ENCODE peak calls at places on chromosomes 2 and 18, in four cellular contexts. F is WTC11, N is GM12878, I is HepG2. Q is an unnamed sample.
A peak's percentile ranks its signal among the peaks of the same experiment; 100 is the strongest.

GRCh38 chr2:128396500-128396891 is 77.8 kb upstream of the HS6ST1 start:
- DNase-seq in N (no peak), F (peak; percentile 60), I (no peak), Q (no peak)

GRCh38 chr18:5618037-5618688 is 74.4 kb upstream of the EPB41L3 start:
- DNase-seq in I (no peak), N (no peak), F (no peak), Q (no peak)

GRCh38 chr18:43888601-43889000 is 611.3 kb upstream of the SYT4 start:
- DNase-seq in F (no peak), N (no peak), I (no peak), Q (no peak)

GRCh38 chr2:860259-860855 is 90.3 kb upstream of the SNTG2 start:
- DNase-seq in F (peak; percentile 39), I (peak; percentile 39), N (no peak), Q (no peak)

GRCh38 chr2:169980001-169980400 is 152.7 kb downstream of the UBR3 start:
- DNase-seq in N (no peak), F (no peak), I (no peak), Q (no peak)

GRCh38 chr2:173149491-173149890 is 73.8 kb downstream of the MAP3K20 start:
- DNase-seq in N (peak; percentile 35), F (no peak), I (no peak), Q (no peak)

GRCh38 chr2:181036848-181037603 is 56.6 kb downstream of the UBE2E3 start:
- DNase-seq in F (no peak), N (no peak), I (no peak), Q (no peak)

GRCh38 chr18:26435415-26436095 is 112.8 kb downstream of the KCTD1 start:
- DNase-seq in N (no peak), F (no peak), I (no peak), Q (no peak)

GRCh38 chr2:207317358-207317984 is 151.7 kb upstream of the KLF7 start:
- DNase-seq in N (no peak), I (no peak), F (no peak), Q (no peak)

GRCh38 chr18:9708057-9708881 is at the start of gene RAB31:
- DNase-seq in N (no peak), I (no peak), F (peak; percentile 56), Q (peak; percentile 87)

GRCh38 chr18:986071-986470 is 81.4 kb downstream of the ADCYAP1 start:
- DNase-seq in I (no peak), F (peak; percentile 16), N (no peak), Q (no peak)

GRCh38 chr2:102100371-102101096 is 42.0 kb upstream of the IL1R1 start:
- DNase-seq in I (peak; percentile 91), N (no peak), F (no peak), Q (no peak)

GRCh38 chr18:36850527-36851201 is 21.7 kb downstream of the KIAA1328 start:
- DNase-seq in I (peak; percentile 13), F (no peak), N (no peak), Q (peak; percentile 34)

GRCh38 chr2:227415538-227416424 is 28.0 kb upstream of the SCYGR1 start:
- DNase-seq in N (no peak), F (no peak), I (no peak), Q (no peak)

GRCh38 chr18:46413684-46414083 is 243.3 kb downstream of the LOXHD1 start:
- DNase-seq in N (no peak), F (no peak), I (no peak), Q (no peak)

GRCh38 chr2:40213071-40213470 is 238.8 kb downstream of the SLC8A1 start:
- DNase-seq in N (no peak), I (no peak), F (no peak), Q (no peak)

GRCh38 chr2:159904127-159904564 is 106.1 kb upstream of the CD302 start:
- DNase-seq in F (no peak), I (no peak), N (no peak), Q (no peak)

GRCh38 chr2:44358498-44358897 is 2.8 kb downstream of the PREPL start:
- DNase-seq in F (no peak), N (peak; percentile 64), I (no peak), Q (no peak)

GRCh38 chr2:106197878-106198277 is 3.8 kb upstream of the UXS1 start:
- DNase-seq in I (peak; percentile 93), F (no peak), N (no peak), Q (no peak)

GRCh38 chr2:120779781-120780283 is 44.2 kb downstream of the GLI2 start:
- DNase-seq in N (no peak), I (no peak), F (no peak), Q (peak; percentile 23)

GRCh38 chr2:218079943-218080913 is 11.2 kb downstream of the RUFY4 start:
- DNase-seq in N (no peak), F (no peak), I (peak; percentile 37), Q (no peak)

GRCh38 chr2:82823892-82824291 is 1635.2 kb downstream of the SUCLG1 start:
- DNase-seq in N (no peak), I (no peak), F (no peak), Q (no peak)

GRCh38 chr2:82825410-82826090 is 1633.5 kb downstream of the SUCLG1 start:
- DNase-seq in I (no peak), N (no peak), F (no peak), Q (no peak)

GRCh38 chr2:82819936-82820335 is 1639.1 kb downstream of the SUCLG1 start:
- DNase-seq in I (no peak), N (no peak), F (no peak), Q (no peak)
- TF ChIP-seq CREM in I (no peak), N (no peak), F (no peak), Q (no peak)

GRCh38 chr18:76474824-76475223 is 20.2 kb downstream of the ZNF516 start:
- DNase-seq in N (no peak), I (no peak), F (no peak), Q (no peak)

GRCh38 chr18:76475450-76476203 is 19.4 kb downstream of the ZNF516 start:
- DNase-seq in F (no peak), N (no peak), I (no peak), Q (no peak)

GRCh38 chr18:76479351-76480238 is 15.4 kb downstream of the ZNF516 start:
- DNase-seq in N (no peak), F (no peak), I (no peak), Q (no peak)

GRCh38 chr18:76480913-76481312 is 14.1 kb downstream of the ZNF516 start:
- DNase-seq in F (peak; percentile 45), N (no peak), I (peak; percentile 24), Q (no peak)

GRCh38 chr18:76476665-76477561 is 18.1 kb downstream of the ZNF516 start:
- DNase-seq in I (peak; percentile 88), F (no peak), N (no peak), Q (peak; percentile 25)
- TF ChIP-seq CREM in I (no peak), F (no peak), N (no peak), Q (no peak)

GRCh38 chr2:38601463-38602135 is 1.1 kb downstream of the HNRNPLL start:
- DNase-seq in F (no peak), I (peak; percentile 44), N (no peak), Q (no peak)
- TF ChIP-seq CREM in F (no peak), I (no peak), N (no peak), Q (no peak)

GRCh38 chr2:196066794-196067382 is 1.7 kb downstream of the DNAH7 start:
- DNase-seq in N (no peak), F (no peak), I (no peak), Q (peak; percentile 43)
- TF ChIP-seq CREM in N (no peak), F (no peak), I (no peak), Q (no peak)

DNA sequence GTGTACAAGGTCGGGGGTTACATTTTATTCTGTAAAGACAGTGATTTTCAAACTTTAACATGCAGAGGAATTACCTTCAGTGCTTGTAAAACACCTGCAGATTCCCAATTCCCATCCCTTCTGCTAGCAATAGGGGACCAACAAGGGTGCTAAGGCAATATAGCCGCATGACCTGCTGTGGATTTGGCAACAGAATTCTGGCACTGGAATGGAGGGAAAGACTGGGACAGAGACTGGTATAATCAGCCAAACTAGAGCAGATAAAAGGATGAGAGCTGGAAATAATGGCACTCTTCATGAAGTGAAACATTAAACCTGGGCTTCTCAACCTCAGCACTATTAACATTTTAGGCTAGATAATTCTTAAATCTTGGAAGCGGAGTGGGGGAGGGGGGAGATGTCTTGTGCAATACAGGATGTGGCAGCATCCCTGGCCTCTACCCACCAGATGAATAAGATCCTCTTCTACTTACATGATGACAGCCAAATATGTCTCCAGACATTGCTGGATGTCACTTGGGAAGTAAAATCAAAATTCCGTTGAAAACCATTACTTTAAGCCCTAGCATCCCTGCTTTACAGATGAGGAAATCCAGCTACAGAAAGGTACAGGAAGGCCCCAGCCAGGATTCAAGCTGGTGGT is 1.8 kb downstream of the EVA1A start:
- DNase-seq in N (no peak), F (no peak), I (no peak), Q (no peak)
- TF ChIP-seq CREM in N (no peak), F (no peak), I (no peak), Q (no peak)

GRCh38 chr2:238896641-238897040 is 48.8 kb downstream of the TWIST2 start:
- DNase-seq in N (no peak), F (no peak), I (no peak), Q (no peak)
- TF ChIP-seq CREM in N (no peak), F (no peak), I (no peak), Q (no peak)

DNA sequence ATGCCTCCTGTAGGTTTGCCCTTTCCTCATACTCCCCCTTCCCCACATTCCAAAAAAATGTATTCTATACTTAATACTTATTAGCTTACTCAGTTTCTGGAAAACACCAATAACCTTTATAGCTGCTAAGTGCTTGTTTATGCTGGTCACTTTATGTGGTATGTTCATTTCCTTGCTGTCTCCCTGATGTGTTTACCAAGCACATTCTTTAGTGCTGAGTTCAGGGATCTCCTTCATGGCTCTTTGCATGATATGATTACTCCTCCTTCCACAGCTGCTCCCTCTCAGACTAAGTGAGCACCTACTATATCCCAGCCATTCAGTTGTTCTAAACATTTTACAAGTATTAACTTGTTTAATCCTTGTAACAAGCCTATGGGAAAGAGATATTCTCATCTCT is 698.3 kb upstream of the FANCL start:
- DNase-seq in F (no peak), N (no peak), I (no peak), Q (no peak)
- TF ChIP-seq CREM in F (no peak), N (no peak), I (no peak), Q (no peak)